ENCODE peak calls at places on chromosome 4, in six cellular contexts. J is breast epithelium; T is A673; N is sciatic nerve; C is CD4-positive, CD25-positive, alpha-beta regulatory T cell; I is H7. R is an unnamed sample.
A peak's percentile ranks its signal among the peaks of the same experiment; 100 is the strongest.

GRCh38 chr4:118005883-118006282 is 28.4 kb upstream of the NDST3 start:
- DNase-seq in T (no peak), I (no peak), C (no peak), N (no peak), J (no peak), R (peak; percentile 36)

GRCh38 chr4:14812101-14812500 is 190.2 kb upstream of the CPEB2 start:
- DNase-seq in J (no peak), C (no peak), N (no peak), I (no peak), T (no peak), R (no peak)

GRCh38 chr4:175813841-175814240 is 1.8 kb upstream of the GPM6A start:
- DNase-seq in T (no peak), I (no peak), J (no peak), N (no peak), C (no peak), R (no peak)

GRCh38 chr4:113012776-113013175 is 36.7 kb upstream of the ANK2 start:
- DNase-seq in N (no peak), C (no peak), J (no peak), I (no peak), T (no peak), R (peak; percentile 32)

GRCh38 chr4:647481-647880 is 22.1 kb downstream of the PDE6B start:
- DNase-seq in I (no peak), C (no peak), J (no peak), T (no peak), N (no peak), R (no peak)

GRCh38 chr4:24912252-24913098 is at the start of gene CCDC149:
- DNase-seq in C (no peak), J (peak; percentile 64), N (peak; percentile 70), I (peak; percentile 92), T (peak; percentile 59), R (peak; percentile 83)

GRCh38 chr4:109046549-109047171 is 255.8 kb downstream of the COL25A1 start:
- DNase-seq in N (no peak), C (no peak), J (no peak), I (no peak), T (no peak), R (no peak)

GRCh38 chr4:14000091-14000814 is 372.7 kb upstream of the BOD1L1 start:
- DNase-seq in J (no peak), C (no peak), N (no peak), T (no peak), I (no peak), R (no peak)

GRCh38 chr4:27129871-27130277 is 269.2 kb downstream of the STIM2 start:
- DNase-seq in N (no peak), J (no peak), T (peak; percentile 74), I (no peak), C (no peak), R (no peak)

GRCh38 chr4:141180991-141181760 is 39.5 kb upstream of the ZNF330 start:
- DNase-seq in C (no peak), N (no peak), I (no peak), J (no peak), T (no peak), R (no peak)

GRCh38 chr4:168102403-168102802 is 10.1 kb downstream of the ANXA10 start:
- DNase-seq in J (no peak), T (no peak), I (no peak), C (no peak), N (no peak), R (no peak)

GRCh38 chr4:26069218-26069617 is 155.2 kb downstream of the SMIM20 start:
- DNase-seq in N (no peak), J (no peak), C (no peak), I (peak; percentile 73), T (peak; percentile 52), R (peak; percentile 89)

GRCh38 chr4:87848622-87849351 is 16.0 kb downstream of the MEPE start:
- DNase-seq in J (peak; percentile 24), T (peak; percentile 53), C (no peak), I (no peak), N (peak; percentile 67), R (peak; percentile 79)

GRCh38 chr4:181897935-181898334 is 345.3 kb upstream of the TENM3 start:
- DNase-seq in I (no peak), T (peak; percentile 4), J (no peak), C (no peak), N (no peak), R (no peak)

R was measured in GM23338.